ENCODE peak calls at places on chromosomes 5 and 9, in four cellular contexts. U is K562, H is GM12878, G is HepG2. A is an unnamed sample.
A peak's percentile ranks its signal among the peaks of the same experiment; 100 is the strongest.

GRCh38 chr9:68547417-68547816 is 6.7 kb upstream of the TMEM252 start:
- DNase-seq in U (no peak), H (no peak), G (no peak), A (no peak)

GRCh38 chr5:180140627-180141006 is 68.4 kb downstream of the RASGEF1C start:
- DNase-seq in U (no peak), H (no peak), G (no peak), A (no peak)

GRCh38 chr5:171313481-171314206 is 4.6 kb downstream of the TLX3 start:
- DNase-seq in U (no peak), H (no peak), G (no peak), A (peak; percentile 47)

GRCh38 chr5:177393990-177394389 is 6.5 kb downstream of the PFN3 start:
- DNase-seq in U (no peak), H (no peak), G (no peak), A (no peak)

GRCh38 chr9:34653131-34653530 is 1.1 kb downstream of the IL11RA start:
- DNase-seq in U (no peak), H (no peak), G (no peak), A (no peak)

GRCh38 chr5:150642991-150643710 is 2.7 kb downstream of the SYNPO start:
- DNase-seq in U (no peak), H (no peak), G (no peak), A (no peak)

GRCh38 chr5:111810087-111810486 is 53.1 kb upstream of the NREP start:
- DNase-seq in U (no peak), H (no peak), G (no peak), A (no peak)

GRCh38 chr5:28408186-28408585 is 1369.8 kb upstream of the CDH9 start:
- DNase-seq in U (no peak), H (no peak), G (no peak), A (no peak)

GRCh38 chr5:41893074-41893851 is 10.9 kb upstream of the RIMOC1 start:
- DNase-seq in U (no peak), H (no peak), G (no peak), A (no peak)

GRCh38 chr5:124871299-124871698 is 124.9 kb upstream of the ZNF608 start:
- DNase-seq in U (no peak), H (no peak), G (no peak), A (no peak)

GRCh38 chr5:179238628-179238970 is 106.7 kb downstream of the ADAMTS2 start:
- DNase-seq in U (no peak), H (no peak), G (no peak), A (no peak)

GRCh38 chr9:105067895-105068580 is 140.1 kb upstream of the ABCA1 start:
- DNase-seq in U (no peak), H (no peak), G (no peak), A (no peak)

GRCh38 chr9:75083188-75083976 is 4.6 kb downstream of the NMRK1 start:
- DNase-seq in U (peak; percentile 39), H (no peak), G (peak; percentile 74), A (peak; percentile 63)

GRCh38 chr5:36836831-36837230 is 39.7 kb upstream of the NIPBL start:
- DNase-seq in U (no peak), H (no peak), G (no peak), A (no peak)

GRCh38 chr5:132787076-132787475 is 10.0 kb upstream of the SEPTIN8 start:
- DNase-seq in U (no peak), H (no peak), G (no peak), A (no peak)

GRCh38 chr9:78280982-78281668 is 15.8 kb upstream of the PSAT1 start:
- DNase-seq in U (peak; percentile 8), H (no peak), G (peak; percentile 35), A (no peak)

GRCh38 chr5:6872441-6873160 is 159.4 kb downstream of the TENT4A start:
- DNase-seq in U (no peak), H (no peak), G (peak; percentile 10), A (peak; percentile 11)

GRCh38 chr9:75090579-75090978 is 2.3 kb downstream of the OSTF1 start:
- DNase-seq in U (no peak), H (no peak), G (no peak), A (no peak)

GRCh38 chr5:132471006-132471907 is 19.3 kb downstream of the IRF1 start:
- DNase-seq in U (no peak), H (no peak), G (no peak), A (no peak)

GRCh38 chr5:149228610-149229297 is 42.9 kb upstream of the AFAP1L1 start:
- DNase-seq in U (peak; percentile 56), H (no peak), G (peak; percentile 79), A (peak; percentile 74)

GRCh38 chr5:174843263-174844250 is 119.2 kb downstream of the MSX2 start:
- DNase-seq in U (no peak), H (no peak), G (no peak), A (peak; percentile 32)

GRCh38 chr5:147417133-147417813 is 92.6 kb downstream of the DPYSL3 start:
- DNase-seq in U (no peak), H (no peak), G (no peak), A (no peak)

GRCh38 chr9:28249424-28249823 is 676.1 kb upstream of the C9orf72 start:
- DNase-seq in U (no peak), H (no peak), G (no peak), A (no peak)

GRCh38 chr9:126239515-126239914 is 87.1 kb upstream of the MVB12B start:
- DNase-seq in U (no peak), H (no peak), G (no peak), A (no peak)

GRCh38 chr9:34577635-34578240 is 11.8 kb downstream of the CNTFR start:
- DNase-seq in U (no peak), H (no peak), G (no peak), A (peak; percentile 81)

GRCh38 chr5:116571568-116572321 is 2.9 kb downstream of the SEMA6A start:
- DNase-seq in U (no peak), H (no peak), G (peak; percentile 39), A (peak; percentile 51)

GRCh38 chr9:127550277-127550676 is 61.8 kb upstream of the STXBP1 start:
- DNase-seq in U (no peak), H (no peak), G (no peak), A (no peak)

GRCh38 chr5:178453224-178453623 is 137.0 kb downstream of the COL23A1 start:
- DNase-seq in U (peak; percentile 67), H (no peak), G (no peak), A (no peak)

GRCh38 chr9:114153761-114154596 is 1.4 kb upstream of the COL27A1 start:
- DNase-seq in U (no peak), H (no peak), G (peak; percentile 95), A (peak; percentile 93)

GRCh38 chr9:17795708-17796107 is 216.8 kb downstream of the SH3GL2 start:
- DNase-seq in U (peak; percentile 55), H (no peak), G (no peak), A (no peak)
- TF ChIP-seq JUNB in U (no peak), H (no peak), G (no peak), A (no peak)

GRCh38 chr5:140037012-140037411 is 6.1 kb downstream of the NRG2 start:
- DNase-seq in U (no peak), H (no peak), G (no peak), A (no peak)
- TF ChIP-seq EZH2 in U (no peak), H (no peak), G (no peak), A (no peak)

GRCh38 chr5:5658226-5658625 is 235.7 kb downstream of the ICE1 start:
- DNase-seq in U (no peak), H (peak; percentile 3), G (no peak), A (no peak)
- TF ChIP-seq POLR2AphosphoS5 in U (no peak), H (no peak), G (no peak), A (no peak)

GRCh38 chr9:86614871-86615849 is 260.9 kb upstream of the TUT7 start:
- DNase-seq in U (peak; percentile 23), H (no peak), G (peak; percentile 37), A (peak; percentile 74)
- TF ChIP-seq JUNB in U (no peak), H (no peak), G (no peak), A (no peak)

GRCh38 chr9:77022783-77023440 is 3.5 kb downstream of the FOXB2 start:
- DNase-seq in U (no peak), H (no peak), G (no peak), A (peak; percentile 85)

GRCh38 chr9:77021289-77021927 is 2.0 kb downstream of the FOXB2 start:
- DNase-seq in U (no peak), H (no peak), G (no peak), A (no peak)

GRCh38 chr9:77023726-77024125 is 4.3 kb downstream of the FOXB2 start:
- DNase-seq in U (no peak), H (no peak), G (no peak), A (no peak)

GRCh38 chr9:77020438-77021264 is 1.2 kb downstream of the FOXB2 start:
- DNase-seq in U (no peak), H (no peak), G (no peak), A (peak; percentile 50)

GRCh38 chr9:77021928-77022782 is 2.7 kb downstream of the FOXB2 start:
- DNase-seq in U (no peak), H (no peak), G (no peak), A (peak; percentile 53)
- TF ChIP-seq EZH2 in U (no peak), H (no peak), G (no peak), A (peak; percentile 29)

DNA sequence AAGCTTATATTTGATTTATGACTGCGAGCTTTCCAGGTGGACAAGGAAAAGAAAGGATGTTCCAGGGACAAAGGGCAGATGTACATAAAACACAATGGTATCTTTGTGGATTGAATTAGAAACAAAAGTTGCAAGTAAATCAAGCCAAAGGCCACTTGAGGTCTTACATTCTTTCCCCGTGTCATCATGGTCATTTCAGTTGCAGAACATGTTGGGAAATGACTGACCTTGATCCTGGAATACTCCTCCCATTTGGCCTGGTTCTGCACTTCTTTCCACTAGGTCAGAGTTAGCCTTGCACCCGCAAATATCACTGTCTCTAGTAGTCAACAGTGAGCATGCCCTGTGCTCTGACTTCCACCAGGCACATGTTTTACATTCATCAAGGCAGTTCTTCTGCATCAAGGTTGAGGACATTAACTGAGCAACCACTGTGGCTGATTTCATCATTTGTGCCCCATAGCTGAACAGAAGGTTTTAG is 1161.6 kb upstream of the DMAC1 start:
- DNase-seq in U (no peak), H (no peak), G (peak; percentile 97), A (no peak)
- TF ChIP-seq POLR2AphosphoS5 in U (no peak), H (no peak), G (no peak), A (no peak)

GRCh38 chr9:133994359-133995011 is 2.4 kb upstream of the VAV2 start:
- DNase-seq in U (peak; percentile 80), H (no peak), G (peak; percentile 64), A (peak; percentile 86)
- TF ChIP-seq JUNB in U (no peak), H (no peak), G (no peak), A (no peak)